ENCODE peak calls at places on chromosome 17, in eight cellular contexts. A, L, F, R, X, U, H and G are unnamed samples.
A peak's percentile ranks its signal among the peaks of the same experiment; 100 is the strongest.

GRCh38 chr17:44197107-44197506 is 2.6 kb downstream of the ATXN7L3 start:
- DNase-seq in R (no peak), H (no peak), L (no peak), X (no peak), U (no peak), F (no peak), A (no peak), G (no peak)

GRCh38 chr17:74554909-74555308 is 9.0 kb upstream of the CD300C start:
- DNase-seq in L (no peak), R (no peak), U (no peak), H (no peak), A (no peak), X (no peak), F (no peak), G (peak; percentile 20)

GRCh38 chr17:68461589-68461988 is 4.3 kb upstream of the WIPI1 start:
- DNase-seq in H (no peak), U (no peak), A (no peak), R (peak; percentile 31), F (peak; percentile 75), X (no peak), L (peak; percentile 52), G (peak; percentile 67)

GRCh38 chr17:10875984-10876555 is 38.2 kb upstream of the PIRT start:
- DNase-seq in F (peak; percentile 30), R (peak; percentile 83), L (peak; percentile 18), U (peak; percentile 26), H (no peak), X (peak; percentile 37), A (peak; percentile 12), G (peak; percentile 93)

GRCh38 chr17:40610359-40610758 is 37.3 kb downstream of the SMARCE1 start:
- DNase-seq in U (no peak), H (no peak), F (peak; percentile 64), X (no peak), A (no peak), L (no peak), R (no peak), G (no peak)

GRCh38 chr17:59746849-59747445 is 39.5 kb downstream of the VMP1 start:
- DNase-seq in A (no peak), L (peak; percentile 23), U (no peak), F (peak; percentile 81), X (peak; percentile 39), R (peak; percentile 59), H (no peak), G (no peak)

GRCh38 chr17:62791235-62792121 is 16.6 kb downstream of the MARCHF10 start:
- DNase-seq in U (no peak), X (no peak), L (no peak), H (no peak), R (no peak), A (no peak), F (no peak), G (peak; percentile 28)

GRCh38 chr17:45405250-45406086 is 27.2 kb downstream of the ARHGAP27 start:
- DNase-seq in R (peak; percentile 99), L (no peak), H (no peak), U (no peak), F (peak; percentile 54), X (peak; percentile 97), A (no peak), G (peak; percentile 100)

GRCh38 chr17:58321571-58322525 is 6.7 kb downstream of the TSPOAP1 start:
- DNase-seq in X (no peak), U (no peak), L (no peak), R (no peak), F (no peak), H (no peak), A (no peak), G (peak; percentile 32)

GRCh38 chr17:38750044-38750311 is 1.8 kb upstream of the PCGF2 start:
- DNase-seq in L (no peak), A (no peak), X (no peak), R (no peak), U (no peak), H (no peak), F (no peak), G (no peak)

GRCh38 chr17:47239663-47240374 is 13.8 kb upstream of the ITGB3 start:
- DNase-seq in H (no peak), U (peak; percentile 87), F (no peak), A (no peak), X (peak; percentile 31), L (peak; percentile 52), R (no peak), G (no peak)

GRCh38 chr17:47720754-47721533 is 12.1 kb upstream of the TBX21 start:
- DNase-seq in U (peak; percentile 44), H (peak; percentile 65), X (no peak), L (no peak), R (peak; percentile 81), F (peak; percentile 79), A (peak; percentile 82), G (peak; percentile 83)

GRCh38 chr17:82424001-82424862 is 5.8 kb upstream of the OGFOD3 start:
- DNase-seq in R (peak; percentile 86), F (peak; percentile 74), H (peak; percentile 22), U (no peak), A (peak; percentile 57), X (peak; percentile 41), L (peak; percentile 56), G (peak; percentile 90)

GRCh38 chr17:9313346-9313745 is 262.3 kb downstream of the STX8 start:
- DNase-seq in H (no peak), A (no peak), R (no peak), U (no peak), L (no peak), F (no peak), X (no peak), G (no peak)

GRCh38 chr17:83006515-83007455 is 72.6 kb upstream of the METRNL start:
- DNase-seq in H (no peak), L (no peak), X (no peak), A (no peak), U (no peak), R (no peak), F (no peak), G (peak; percentile 42)

GRCh38 chr17:77869041-77869595 is 89.4 kb upstream of the TNRC6C start:
- DNase-seq in X (no peak), H (no peak), F (no peak), L (no peak), A (no peak), U (no peak), R (no peak), G (no peak)

GRCh38 chr17:37642706-37643105 is 540 bp downstream of the DDX52 start:
- DNase-seq in H (no peak), R (no peak), A (no peak), L (peak; percentile 25), X (peak; percentile 47), F (peak; percentile 32), U (no peak), G (no peak)

DNA sequence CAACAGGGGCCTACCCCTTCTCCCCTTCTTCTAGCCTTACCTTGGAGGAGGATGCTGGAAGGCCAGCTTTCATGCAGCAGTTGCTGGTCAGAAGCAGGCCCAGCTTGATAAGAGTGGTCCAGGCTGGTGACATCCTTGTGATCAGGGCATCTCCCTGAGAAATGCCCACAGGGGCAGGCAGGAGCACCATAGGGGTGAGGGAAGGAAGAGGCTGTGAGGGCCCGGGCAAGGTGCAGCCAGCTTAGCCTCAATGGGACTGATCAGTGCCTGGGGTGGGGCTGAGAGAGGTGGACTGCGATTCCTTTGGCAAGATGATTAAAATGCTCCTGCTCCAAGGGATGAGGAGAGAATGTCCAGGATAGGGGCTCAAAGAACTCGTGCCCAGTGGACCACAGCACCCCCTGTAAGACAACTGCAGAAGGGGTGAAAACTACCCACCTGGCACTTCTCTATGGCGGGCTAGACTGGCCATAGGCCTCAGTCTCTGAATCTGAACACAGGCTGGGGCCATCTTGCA is 9.5 kb upstream of the GALK1 start:
- DNase-seq in X (no peak), H (no peak), R (no peak), U (no peak), F (no peak), L (no peak), A (no peak), G (no peak)
- H3K27ac ChIP-seq in X (no peak overlapping the region), H (no peak overlapping the region), R (peak overlapping the region; percentile 59), U (no peak overlapping the region), F (no peak overlapping the region), L (no peak overlapping the region), A (no peak overlapping the region), G (no peak overlapping the region)

DNA sequence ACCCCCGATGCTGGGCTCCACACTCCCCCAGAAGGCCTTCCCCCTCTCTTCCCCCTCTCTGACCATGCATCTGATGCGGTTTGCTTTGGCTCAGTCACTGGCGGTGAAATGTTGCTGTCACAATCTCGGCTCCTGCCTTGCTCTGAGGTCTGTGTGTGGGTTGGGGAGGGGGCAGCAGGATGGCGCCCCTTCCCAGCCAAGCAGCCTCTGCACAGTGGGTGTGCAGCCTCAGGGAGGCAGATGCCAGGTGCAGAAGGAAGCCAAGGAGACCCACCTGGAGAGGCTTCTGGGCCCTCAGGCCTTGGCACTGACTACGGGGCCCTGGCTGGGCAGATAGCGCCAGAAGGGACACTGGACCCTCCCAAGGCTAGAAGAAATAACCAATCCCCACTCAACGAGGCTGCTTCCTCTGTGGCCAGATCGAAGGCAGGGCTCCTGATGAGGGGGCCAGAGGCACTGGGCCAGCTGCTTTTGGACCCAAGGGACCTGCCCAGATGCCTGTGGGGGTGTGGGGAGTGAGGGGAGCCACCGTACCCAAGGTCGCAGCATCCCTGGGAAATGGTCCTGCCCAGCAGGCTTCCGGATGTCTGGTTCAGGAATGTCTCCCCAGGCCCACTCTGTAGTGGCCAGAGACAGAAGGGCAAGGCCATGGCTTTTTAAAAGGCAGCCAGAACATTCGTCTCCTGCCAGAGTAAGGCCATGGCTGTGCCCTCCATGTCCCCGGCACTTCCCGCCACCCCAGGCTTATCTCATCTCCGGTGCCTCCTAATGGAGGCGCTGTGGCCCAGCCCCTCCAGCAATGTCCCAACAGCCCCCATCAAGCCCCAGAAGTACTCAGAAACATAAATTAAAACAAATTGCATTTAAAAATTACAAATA is 43.4 kb upstream of the SLC38A10 start:
- DNase-seq in H (no peak), F (no peak), L (no peak), A (no peak), R (no peak), X (no peak), U (no peak), G (peak; percentile 66)
- H3K4me1 ChIP-seq in H (peaks cover 18% of the 10 kb centered on the region), F (peaks cover 11% of the 10 kb centered on the region), L (no peaks in the 10 kb centered on the region), A (peaks cover 10% of the 10 kb centered on the region), R (peaks cover 35% of the 10 kb centered on the region), X (peaks cover 7% of the 10 kb centered on the region), U (peaks cover 11% of the 10 kb centered on the region), G (peaks cover 11% of the 10 kb centered on the region)

DNA sequence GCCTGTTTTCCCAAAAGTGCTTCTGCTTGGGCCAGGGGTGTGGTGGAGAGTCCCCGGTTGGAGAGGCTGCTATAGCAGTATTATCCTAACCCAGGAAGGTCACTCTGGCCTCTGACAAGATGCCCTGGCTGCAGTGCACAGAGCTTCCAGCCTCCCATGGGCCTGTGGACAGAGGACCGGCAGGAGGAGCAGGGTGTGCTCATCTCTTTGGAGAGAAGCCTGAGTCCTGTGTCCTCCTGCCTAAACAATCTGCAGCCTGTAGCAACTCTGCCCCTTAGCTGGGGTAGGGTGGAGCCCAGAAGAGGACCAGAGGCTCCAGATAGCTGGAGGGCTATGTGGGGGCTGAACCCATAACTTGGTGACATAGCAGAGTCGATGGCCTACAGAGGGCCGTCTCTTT is 78.0 kb downstream of the MPRIP start:
- DNase-seq in R (no peak), F (no peak), H (no peak), A (no peak), L (no peak), U (no peak), X (no peak), G (no peak)
- H3K27ac ChIP-seq in R (no peak overlapping the region), F (peak overlapping the region; percentile 76), H (peak overlapping the region; percentile 75), A (no peak overlapping the region), L (no peak overlapping the region), U (peak overlapping the region; percentile 29), X (peak overlapping the region; percentile 93), G (no peak overlapping the region)

GRCh38 chr17:76441681-76442340 is 11.1 kb downstream of the UBE2O start:
- DNase-seq in R (peak; percentile 65), A (no peak), F (no peak), U (no peak), X (no peak), H (no peak), L (no peak), G (peak; percentile 85)
- H3K4me1 ChIP-seq in R (peaks cover 96% of the 10 kb centered on the region), A (peaks cover 11% of the 10 kb centered on the region), F (peaks cover 4% of the 10 kb centered on the region), U (peaks cover 11% of the 10 kb centered on the region), X (peaks cover 6% of the 10 kb centered on the region), H (no peaks in the 10 kb centered on the region), L (no peaks in the 10 kb centered on the region), G (peaks cover 20% of the 10 kb centered on the region)